ENCODE peak calls at places on chromosomes 7 and 10, in seven cellular contexts. I, X, A, E, C, O and R are unnamed samples.

GRCh38 chr10:29763396-29763795 is 128.6 kb upstream of the SVIL start:
- DNase-seq in I (no peak), X (no peak), A (no peak), E (no peak), C (no peak), O (no peak), R (no peak)

GRCh38 chr10:125149278-125150047 is 10.9 kb downstream of the CTBP2 start:
- DNase-seq in I (peak), X (peak), A (no peak), E (peak), C (peak), O (no peak), R (no peak)

GRCh38 chr10:4767033-4767814 is 58.8 kb upstream of the AKR1E2 start:
- DNase-seq in I (peak), X (no peak), A (peak), E (peak), C (peak), O (no peak), R (peak)

GRCh38 chr10:80144302-80145131 is 12.0 kb downstream of the PLAC9 start:
- DNase-seq in I (no peak), X (no peak), A (no peak), E (no peak), C (peak), O (peak), R (no peak)

GRCh38 chr10:32454148-32454547 is 8.2 kb downstream of the CCDC7 start:
- DNase-seq in I (peak), X (no peak), A (no peak), E (no peak), C (no peak), O (no peak), R (no peak)

GRCh38 chr7:35823440-35823839 is 22.6 kb downstream of the SEPTIN7 start:
- DNase-seq in I (no peak), X (no peak), A (no peak), E (no peak), C (no peak), O (no peak), R (no peak)

GRCh38 chr10:126905776-126906703 is 812 bp downstream of the DOCK1 start:
- DNase-seq in I (peak), X (no peak), A (peak), E (peak), C (no peak), O (no peak), R (peak)

GRCh38 chr10:97506214-97506991 is 7.7 kb downstream of the UBTD1 start:
- DNase-seq in I (no peak), X (no peak), A (no peak), E (no peak), C (no peak), O (no peak), R (no peak)

GRCh38 chr7:78063758-78064157 is 265.2 kb downstream of the PHTF2 start:
- DNase-seq in I (peak), X (no peak), A (no peak), E (no peak), C (no peak), O (no peak), R (no peak)